ENCODE peak calls at places on chromosomes 12 and 14, in four cellular contexts. One of them, this sample, is unnamed.

GRCh38 chr12:110930348-110931314 is 10.3 kb upstream of the MYL2 start:
- DNase-seq in activated CD4-positive, alpha-beta memory T cell treated with anti-CD3 and anti-CD28 coated beads, Interleukin-2, amount 10 ng/mL, durations not matched to agents 7 days and 5 days: no peak
- DNase-seq in nephron progenitor cell: no peak
- DNase-seq in body of pancreas: no peak
- DNase-seq in this sample: no peak

GRCh38 chr12:29616664-29617409 is 119.4 kb upstream of the OVCH1 start:
- DNase-seq in nephron progenitor cell: no peak
- DNase-seq in body of pancreas: no peak
- DNase-seq in activated CD4-positive, alpha-beta memory T cell treated with anti-CD3 and anti-CD28 coated beads, Interleukin-2, amount 10 ng/mL, durations not matched to agents 7 days and 5 days: no peak
- DNase-seq in this sample: peak

GRCh38 chr14:67413806-67414769 is 2.1 kb upstream of the PLEK2 start:
- DNase-seq in body of pancreas: no peak
- DNase-seq in activated CD4-positive, alpha-beta memory T cell treated with anti-CD3 and anti-CD28 coated beads, Interleukin-2, amount 10 ng/mL, durations not matched to agents 7 days and 5 days: peak
- DNase-seq in nephron progenitor cell: no peak
- DNase-seq in this sample: peak

GRCh38 chr14:68716698-68717097 is 76.2 kb downstream of the ZFP36L1 start:
- DNase-seq in nephron progenitor cell: no peak
- DNase-seq in body of pancreas: peak
- DNase-seq in activated CD4-positive, alpha-beta memory T cell treated with anti-CD3 and anti-CD28 coated beads, Interleukin-2, amount 10 ng/mL, durations not matched to agents 7 days and 5 days: no peak
- DNase-seq in this sample: no peak

GRCh38 chr12:113461666-113462065 is 10.0 kb downstream of the LHX5 start:
- DNase-seq in activated CD4-positive, alpha-beta memory T cell treated with anti-CD3 and anti-CD28 coated beads, Interleukin-2, amount 10 ng/mL, durations not matched to agents 7 days and 5 days: no peak
- DNase-seq in nephron progenitor cell: no peak
- DNase-seq in body of pancreas: no peak
- DNase-seq in this sample: no peak

GRCh38 chr14:23916446-23916845 is 37.1 kb upstream of the DHRS4 start:
- DNase-seq in body of pancreas: no peak
- DNase-seq in nephron progenitor cell: no peak
- DNase-seq in activated CD4-positive, alpha-beta memory T cell treated with anti-CD3 and anti-CD28 coated beads, Interleukin-2, amount 10 ng/mL, durations not matched to agents 7 days and 5 days: no peak
- DNase-seq in this sample: no peak

GRCh38 chr14:87108726-87109125 is 884.3 kb downstream of the GALC start:
- DNase-seq in nephron progenitor cell: no peak
- DNase-seq in activated CD4-positive, alpha-beta memory T cell treated with anti-CD3 and anti-CD28 coated beads, Interleukin-2, amount 10 ng/mL, durations not matched to agents 7 days and 5 days: no peak
- DNase-seq in body of pancreas: no peak
- DNase-seq in this sample: no peak

GRCh38 chr14:62289471-62289870 is 527.3 kb downstream of the SNAPC1 start:
- DNase-seq in activated CD4-positive, alpha-beta memory T cell treated with anti-CD3 and anti-CD28 coated beads, Interleukin-2, amount 10 ng/mL, durations not matched to agents 7 days and 5 days: no peak
- DNase-seq in body of pancreas: no peak
- DNase-seq in nephron progenitor cell: no peak
- DNase-seq in this sample: no peak

GRCh38 chr12:49568442-49568776 is 467 bp upstream of the MCRS1 start:
- DNase-seq in nephron progenitor cell: no peak
- DNase-seq in activated CD4-positive, alpha-beta memory T cell treated with anti-CD3 and anti-CD28 coated beads, Interleukin-2, amount 10 ng/mL, durations not matched to agents 7 days and 5 days: no peak
- DNase-seq in body of pancreas: no peak
- DNase-seq in this sample: no peak

GRCh38 chr12:116338064-116338872 is 60.8 kb upstream of the MED13L start:
- DNase-seq in body of pancreas: no peak
- DNase-seq in activated CD4-positive, alpha-beta memory T cell treated with anti-CD3 and anti-CD28 coated beads, Interleukin-2, amount 10 ng/mL, durations not matched to agents 7 days and 5 days: no peak
- DNase-seq in nephron progenitor cell: no peak
- DNase-seq in this sample: no peak

GRCh38 chr14:101057394-101057793 is 153.9 kb upstream of the RTL1 start:
- DNase-seq in body of pancreas: no peak
- DNase-seq in activated CD4-positive, alpha-beta memory T cell treated with anti-CD3 and anti-CD28 coated beads, Interleukin-2, amount 10 ng/mL, durations not matched to agents 7 days and 5 days: no peak
- DNase-seq in nephron progenitor cell: no peak
- DNase-seq in this sample: no peak

GRCh38 chr12:126430921-126431320 is 1365.7 kb downstream of the AACS start:
- DNase-seq in activated CD4-positive, alpha-beta memory T cell treated with anti-CD3 and anti-CD28 coated beads, Interleukin-2, amount 10 ng/mL, durations not matched to agents 7 days and 5 days: no peak
- DNase-seq in body of pancreas: no peak
- DNase-seq in nephron progenitor cell: no peak
- DNase-seq in this sample: no peak

GRCh38 chr14:93765032-93765626 is 23.2 kb downstream of the PRIMA1 start:
- DNase-seq in nephron progenitor cell: no peak
- DNase-seq in activated CD4-positive, alpha-beta memory T cell treated with anti-CD3 and anti-CD28 coated beads, Interleukin-2, amount 10 ng/mL, durations not matched to agents 7 days and 5 days: no peak
- DNase-seq in body of pancreas: no peak
- DNase-seq in this sample: no peak

GRCh38 chr14:75941030-75941429 is 40.8 kb downstream of the TGFB3 start:
- DNase-seq in body of pancreas: peak
- DNase-seq in nephron progenitor cell: no peak
- DNase-seq in activated CD4-positive, alpha-beta memory T cell treated with anti-CD3 and anti-CD28 coated beads, Interleukin-2, amount 10 ng/mL, durations not matched to agents 7 days and 5 days: no peak
- DNase-seq in this sample: peak

GRCh38 chr12:12180136-12180535 is 86.7 kb downstream of the LRP6 start:
- DNase-seq in activated CD4-positive, alpha-beta memory T cell treated with anti-CD3 and anti-CD28 coated beads, Interleukin-2, amount 10 ng/mL, durations not matched to agents 7 days and 5 days: no peak
- DNase-seq in body of pancreas: no peak
- DNase-seq in nephron progenitor cell: no peak
- DNase-seq in this sample: no peak

GRCh38 chr14:99758121-99758871 is 34.9 kb upstream of the EML1 start:
- DNase-seq in nephron progenitor cell: no peak
- DNase-seq in body of pancreas: no peak
- DNase-seq in activated CD4-positive, alpha-beta memory T cell treated with anti-CD3 and anti-CD28 coated beads, Interleukin-2, amount 10 ng/mL, durations not matched to agents 7 days and 5 days: no peak
- DNase-seq in this sample: peak

GRCh38 chr12:1668833-1669543 is 21.9 kb upstream of the ADIPOR2 start:
- DNase-seq in activated CD4-positive, alpha-beta memory T cell treated with anti-CD3 and anti-CD28 coated beads, Interleukin-2, amount 10 ng/mL, durations not matched to agents 7 days and 5 days: no peak
- DNase-seq in nephron progenitor cell: peak
- DNase-seq in body of pancreas: no peak
- DNase-seq in this sample: no peak

GRCh38 chr12:6123258-6123657 is 1.2 kb downstream of the VWF start:
- DNase-seq in nephron progenitor cell: no peak
- DNase-seq in activated CD4-positive, alpha-beta memory T cell treated with anti-CD3 and anti-CD28 coated beads, Interleukin-2, amount 10 ng/mL, durations not matched to agents 7 days and 5 days: no peak
- DNase-seq in body of pancreas: no peak
- DNase-seq in this sample: no peak

GRCh38 chr12:77940011-77940423 is 109.3 kb downstream of the NAV3 start:
- DNase-seq in body of pancreas: no peak
- DNase-seq in activated CD4-positive, alpha-beta memory T cell treated with anti-CD3 and anti-CD28 coated beads, Interleukin-2, amount 10 ng/mL, durations not matched to agents 7 days and 5 days: no peak
- DNase-seq in nephron progenitor cell: peak
- DNase-seq in this sample: peak

GRCh38 chr12:111314949-111315539 is 53.9 kb downstream of the PHETA1 start:
- DNase-seq in activated CD4-positive, alpha-beta memory T cell treated with anti-CD3 and anti-CD28 coated beads, Interleukin-2, amount 10 ng/mL, durations not matched to agents 7 days and 5 days: no peak
- DNase-seq in nephron progenitor cell: no peak
- DNase-seq in body of pancreas: no peak
- DNase-seq in this sample: no peak

GRCh38 chr12:110281549-110282342 is 699 bp downstream of the ATP2A2 start:
- DNase-seq in nephron progenitor cell: peak
- DNase-seq in activated CD4-positive, alpha-beta memory T cell treated with anti-CD3 and anti-CD28 coated beads, Interleukin-2, amount 10 ng/mL, durations not matched to agents 7 days and 5 days: peak
- DNase-seq in body of pancreas: peak
- DNase-seq in this sample: peak

GRCh38 chr14:23070262-23071129 is 13.2 kb upstream of the CDH24 start:
- DNase-seq in body of pancreas: no peak
- DNase-seq in nephron progenitor cell: no peak
- DNase-seq in activated CD4-positive, alpha-beta memory T cell treated with anti-CD3 and anti-CD28 coated beads, Interleukin-2, amount 10 ng/mL, durations not matched to agents 7 days and 5 days: no peak
- DNase-seq in this sample: no peak

This sample was measured in hepatic stellate cell.